ENCODE peak calls at places on chromosomes 12 and 14, in eight cellular contexts. J, P, K, S, Z, F, R and B are unnamed samples.
A peak's percentile ranks its signal among the peaks of the same experiment; 100 is the strongest.

GRCh38 chr12:78241472-78241871 is 410.8 kb downstream of the NAV3 start:
- DNase-seq in F (no peak), Z (peak; percentile 92), P (no peak), K (no peak), S (no peak), J (no peak), R (no peak), B (no peak)

GRCh38 chr12:57657744-57658143 is 24.7 kb upstream of the B4GALNT1 start:
- DNase-seq in J (no peak), S (no peak), Z (no peak), F (no peak), K (no peak), P (no peak), R (no peak), B (no peak)

GRCh38 chr12:51884676-51885229 is 3.1 kb upstream of the ANKRD33 start:
- DNase-seq in S (no peak), P (no peak), R (peak; percentile 80), J (no peak), F (peak; percentile 50), Z (no peak), K (peak; percentile 88), B (no peak)

GRCh38 chr14:77717608-77718305 is 9.9 kb downstream of the SLIRP start:
- DNase-seq in J (no peak), K (no peak), Z (no peak), R (no peak), S (no peak), P (no peak), F (no peak), B (no peak)

GRCh38 chr12:125029756-125030358 is 35.4 kb upstream of the AACS start:
- DNase-seq in J (no peak), R (no peak), F (no peak), K (peak; percentile 47), P (no peak), S (no peak), Z (no peak), B (peak; percentile 25)

GRCh38 chr12:24902521-24903304 is 46.2 kb downstream of the BCAT1 start:
- DNase-seq in J (no peak), R (no peak), S (peak; percentile 59), F (no peak), P (no peak), Z (no peak), K (peak; percentile 75), B (peak; percentile 63)

GRCh38 chr14:53626771-53627170 is 329.9 kb downstream of the BMP4 start:
- DNase-seq in Z (no peak), J (no peak), K (no peak), P (no peak), F (no peak), S (no peak), R (no peak), B (no peak)

GRCh38 chr12:107057071-107057834 is 36.1 kb downstream of the CRY1 start:
- DNase-seq in K (no peak), P (no peak), Z (no peak), J (no peak), R (no peak), F (peak; percentile 2), S (no peak), B (no peak)

GRCh38 chr14:93582516-93582915 is 151.8 kb downstream of the UNC79 start:
- DNase-seq in S (no peak), J (peak; percentile 7), Z (no peak), P (no peak), F (no peak), K (no peak), R (no peak), B (no peak)

GRCh38 chr12:122020795-122021192 is 890 bp upstream of the BCL7A start:
- DNase-seq in R (no peak), Z (no peak), F (no peak), K (no peak), J (no peak), S (no peak), P (no peak), B (no peak)

GRCh38 chr14:99883866-99884650 is 90.8 kb downstream of the EML1 start:
- DNase-seq in K (no peak), R (no peak), J (no peak), S (no peak), F (no peak), Z (no peak), P (no peak), B (no peak)

GRCh38 chr12:110073049-110073831 is 24.9 kb upstream of the C12orf76 start:
- DNase-seq in Z (peak; percentile 79), K (no peak), R (no peak), S (peak; percentile 26), J (peak; percentile 10), F (no peak), P (peak; percentile 77), B (peak; percentile 72)

GRCh38 chr12:110725267-110725666 is 17.4 kb downstream of the PPP1CC start:
- DNase-seq in J (no peak), K (no peak), S (no peak), R (no peak), F (no peak), P (no peak), Z (no peak), B (no peak)

GRCh38 chr12:85002778-85003296 is 33.2 kb downstream of the TSPAN19 start:
- DNase-seq in R (no peak), F (no peak), K (no peak), Z (no peak), P (no peak), S (no peak), J (no peak), B (no peak)